ENCODE peak calls at places on chromosomes 5 and 9, in nine cellular contexts. L is HFF-Myc, K is WERI-Rb-1, Q is AG09309, Z is neural progenitor cell, F is esophagus squamous epithelium, D is tibial artery, H is prostate gland, R is BE2C. C is an unnamed sample.
A peak's percentile ranks its signal among the peaks of the same experiment; 100 is the strongest.

GRCh38 chr5:76974768-76975167 is 21.9 kb downstream of the CRHBP start:
- DNase-seq in R (no peak), H (no peak), D (no peak), Z (no peak), L (no peak), Q (no peak), F (no peak), K (no peak), C (no peak)

GRCh38 chr9:113223963-113224362 is 2.6 kb downstream of the SLC31A1 start:
- DNase-seq in Q (peak; percentile 16), K (no peak), Z (no peak), D (no peak), R (no peak), F (no peak), L (no peak), H (no peak), C (no peak)

GRCh38 chr5:135578685-135579341 is at the start of gene CXCL14:
- DNase-seq in D (peak; percentile 72), Z (peak; percentile 87), K (peak; percentile 53), L (no peak), H (peak; percentile 15), F (no peak), Q (peak; percentile 25), R (no peak), C (no peak)

GRCh38 chr9:112753725-112754124 is 3.2 kb downstream of the SNX30 start:
- DNase-seq in H (no peak), Z (no peak), K (no peak), D (no peak), Q (peak; percentile 52), R (no peak), F (no peak), L (peak; percentile 45), C (no peak)

GRCh38 chr9:131969469-131969989 is 110.1 kb downstream of the MED27 start:
- DNase-seq in Z (no peak), H (no peak), L (no peak), F (no peak), R (peak; percentile 49), K (peak; percentile 88), D (no peak), Q (no peak), C (no peak)

GRCh38 chr5:147169399-147169798 is 65.4 kb upstream of the STK32A start:
- DNase-seq in D (no peak), F (no peak), Q (peak; percentile 45), L (no peak), K (no peak), R (no peak), Z (no peak), H (no peak), C (no peak)

GRCh38 chr5:109884676-109885075 is 194.9 kb downstream of the MAN2A1 start:
- DNase-seq in Q (no peak), K (no peak), H (no peak), D (no peak), L (no peak), R (no peak), Z (no peak), F (no peak), C (no peak)

GRCh38 chr5:170310187-170310586 is 12.6 kb upstream of the LCP2 start:
- DNase-seq in Z (no peak), F (no peak), L (no peak), K (no peak), R (no peak), H (no peak), Q (no peak), D (no peak), C (no peak)

GRCh38 chr9:138122201-138122600 is 244.6 kb downstream of the CACNA1B start:
- DNase-seq in F (no peak), L (no peak), Q (no peak), K (no peak), R (no peak), H (no peak), D (no peak), Z (no peak), C (no peak)

GRCh38 chr5:168899673-168900072 is 320.5 kb upstream of the PANK3 start:
- DNase-seq in D (no peak), R (no peak), H (no peak), K (no peak), Z (no peak), Q (no peak), L (no peak), F (no peak), C (no peak)

GRCh38 chr9:134744542-134745295 is 103.1 kb downstream of the COL5A1 start:
- DNase-seq in L (no peak), K (no peak), Z (no peak), R (no peak), Q (no peak), D (no peak), F (no peak), H (no peak), C (no peak)

GRCh38 chr5:140608730-140609520 is 24.1 kb downstream of the CD14 start:
- DNase-seq in F (no peak), Z (no peak), H (peak; percentile 71), Q (no peak), L (no peak), K (no peak), R (no peak), D (no peak), C (no peak)

GRCh38 chr9:90300901-90301688 is 341.5 kb downstream of the DIRAS2 start:
- DNase-seq in D (no peak), H (no peak), K (peak; percentile 35), Z (no peak), L (peak; percentile 80), F (no peak), Q (peak; percentile 32), R (peak; percentile 63), C (no peak)

GRCh38 chr9:126722922-126723806 is 81.7 kb upstream of the ZBTB43 start:
- DNase-seq in H (peak; percentile 36), F (no peak), Z (peak; percentile 47), Q (no peak), D (no peak), L (no peak), K (peak; percentile 88), R (peak; percentile 61), C (peak; percentile 81)

GRCh38 chr9:123350590-123351310 is 5.2 kb upstream of the CRB2 start:
- DNase-seq in F (no peak), Q (no peak), D (no peak), R (no peak), Z (no peak), K (no peak), L (no peak), H (no peak), C (no peak)

GRCh38 chr9:7042124-7042523 is 284.4 kb downstream of the KDM4C start:
- DNase-seq in K (no peak), Q (peak; percentile 39), L (peak; percentile 16), D (no peak), F (no peak), R (no peak), Z (no peak), H (no peak), C (no peak)

GRCh38 chr5:178115835-178116405 is 2.6 kb downstream of the N4BP3 start:
- DNase-seq in R (no peak), Z (peak; percentile 89), H (no peak), F (no peak), Q (no peak), D (no peak), K (no peak), L (no peak), C (no peak)

GRCh38 chr5:32810812-32811211 is 99.7 kb downstream of the NPR3 start:
- DNase-seq in H (peak; percentile 8), Z (no peak), F (no peak), K (no peak), L (no peak), R (no peak), D (no peak), Q (peak; percentile 68), C (no peak)

GRCh38 chr5:61599370-61600140 is 267.5 kb downstream of the ZSWIM6 start:
- DNase-seq in K (no peak), H (peak; percentile 85), R (no peak), Z (no peak), D (no peak), F (no peak), Q (no peak), L (no peak), C (no peak)

GRCh38 chr5:132498686-132499271 is 8.2 kb upstream of the IRF1 start:
- DNase-seq in R (no peak), Q (no peak), F (no peak), K (no peak), D (peak; percentile 48), H (peak; percentile 3), Z (no peak), L (no peak), C (no peak)

GRCh38 chr9:79570449-79571308 is 1.1 kb upstream of the TLE4 start:
- DNase-seq in H (peak; percentile 31), L (no peak), F (peak; percentile 69), K (peak; percentile 47), R (peak; percentile 56), D (peak; percentile 68), Q (no peak), Z (peak; percentile 97), C (no peak)

GRCh38 chr9:131840220-131840619 is 100.3 kb upstream of the RAPGEF1 start:
- DNase-seq in K (no peak), D (no peak), H (no peak), Z (no peak), Q (no peak), F (no peak), L (no peak), R (no peak), C (peak; percentile 68)

GRCh38 chr5:128613111-128613510 is 75.1 kb upstream of the FBN2 start:
- DNase-seq in Q (no peak), R (no peak), L (no peak), D (no peak), K (no peak), H (no peak), F (no peak), Z (no peak), C (no peak)

GRCh38 chr5:31193591-31194457 is at the start of gene CDH6:
- DNase-seq in K (peak; percentile 52), F (no peak), H (no peak), D (peak; percentile 79), R (peak; percentile 64), Q (no peak), Z (peak; percentile 94), L (no peak), C (no peak)
- H3K4me3 ChIP-seq in K (peak within 1 kb of the TSS; percentile 44), F (peak within 1 kb of the TSS; percentile 43), H (peak within 1 kb of the TSS; percentile 23), D (peak within 1 kb of the TSS; percentile 72), R (peak within 1 kb of the TSS; percentile 69), Q (peak within 1 kb of the TSS; percentile 47), Z (peak within 1 kb of the TSS; percentile 97), L (peak within 1 kb of the TSS; percentile 35), C (no peak within 1 kb of the TSS)

GRCh38 chr9:38065369-38066075 is 3.5 kb downstream of the SHB start:
- DNase-seq in H (no peak), K (no peak), D (no peak), Q (no peak), Z (no peak), R (no peak), F (no peak), L (no peak), C (no peak)
- H3K4me3 ChIP-seq in H (peak overlapping the region; percentile 96), K (no peak overlapping the region), D (peak overlapping the region; percentile 96), Q (peak overlapping the region; percentile 6), Z (no peak overlapping the region), R (peak overlapping the region; percentile 88), F (peak overlapping the region; percentile 77), L (peak overlapping the region; percentile 68), C (no peak overlapping the region)

GRCh38 chr5:123207321-123207645 is 118.2 kb downstream of the PRDM6 start:
- DNase-seq in L (no peak), K (no peak), D (no peak), H (no peak), R (no peak), Q (peak; percentile 5), F (no peak), Z (no peak), C (no peak)
- H3K4me3 ChIP-seq in L (no peak overlapping the region), K (no peak overlapping the region), D (peak overlapping the region; percentile 12), H (no peak overlapping the region), R (no peak overlapping the region), Q (no peak overlapping the region), F (no peak overlapping the region), Z (no peak overlapping the region), C (no peak overlapping the region)

GRCh38 chr5:62886603-62887315 is 308.1 kb downstream of the LRRC70 start:
- DNase-seq in F (no peak), R (no peak), D (no peak), L (no peak), H (no peak), Q (no peak), K (no peak), Z (no peak), C (no peak)
- H3K4me3 ChIP-seq in F (no peak overlapping the region), R (no peak overlapping the region), D (no peak overlapping the region), L (no peak overlapping the region), H (no peak overlapping the region), Q (no peak overlapping the region), K (no peak overlapping the region), Z (no peak overlapping the region), C (no peak overlapping the region)

C was measured in Jurkat, Clone E6-1.